ENCODE peak calls at places on chromosomes 4 and X, in four cellular contexts. J is IMR-90, L is gastrocnemius medialis, E is endodermal cell. F is an unnamed sample.

GRCh38 chrX:137051978-137052640 is 18.3 kb upstream of the GPR101 start:
- DNase-seq in J (peak), L (no peak), E (peak), F (peak)

GRCh38 chr4:7777017-7777710 is 162.5 kb downstream of the AFAP1 start:
- DNase-seq in J (no peak), L (no peak), E (no peak), F (no peak)

GRCh38 chrX:15328821-15329220 is 6.5 kb downstream of the PIGA start:
- DNase-seq in J (no peak), L (no peak), E (no peak), F (no peak)

GRCh38 chr4:74504212-74504611 is 59.3 kb downstream of the AREG start:
- DNase-seq in J (peak), L (no peak), E (no peak), F (no peak)

GRCh38 chr4:3660086-3660927 is 105.9 kb upstream of the ADRA2C start:
- DNase-seq in J (peak), L (no peak), E (no peak), F (no peak)

GRCh38 chr4:64432674-64433073 is 23.4 kb upstream of the TECRL start:
- DNase-seq in J (no peak), L (no peak), E (no peak), F (no peak)

GRCh38 chrX:3346436-3347329 is at the start of gene MXRA5:
- DNase-seq in J (peak), L (no peak), E (peak), F (peak)

GRCh38 chrX:15349046-15349445 is 13.7 kb upstream of the PIGA start:
- DNase-seq in J (peak), L (no peak), E (peak), F (no peak)

GRCh38 chr4:167399201-167399600 is 164.9 kb upstream of the SPOCK3 start:
- DNase-seq in J (no peak), L (no peak), E (no peak), F (no peak)

GRCh38 chr4:187666634-187667033 is 328.9 kb upstream of the ZFP42 start:
- DNase-seq in J (peak), L (no peak), E (no peak), F (no peak)

GRCh38 chr4:179625391-179625790 is 2183.2 kb upstream of the AGA start:
- DNase-seq in J (peak), L (no peak), E (no peak), F (no peak)

DNA sequence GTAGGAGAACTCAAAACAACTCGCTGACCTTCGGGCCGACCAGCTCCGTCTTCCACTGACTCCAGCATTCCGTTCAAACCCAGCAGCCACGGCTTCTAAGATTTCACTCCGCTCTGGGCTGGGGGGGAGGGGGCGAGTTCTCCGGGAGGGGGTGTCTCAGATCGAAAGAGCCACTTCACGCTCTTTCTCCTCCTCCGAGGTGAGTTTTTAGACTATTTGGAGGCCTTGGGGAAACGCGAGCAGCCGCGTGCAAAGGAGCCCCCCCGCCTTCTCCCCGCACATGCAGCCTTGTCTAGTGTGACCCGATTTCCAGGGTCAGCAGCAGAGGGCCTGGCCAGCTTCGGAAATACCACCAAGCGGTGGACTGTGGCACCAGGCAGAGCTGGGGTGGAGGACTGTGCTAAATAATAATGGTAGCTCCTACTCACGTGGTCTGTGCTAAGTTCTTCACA is 79.2 kb upstream of the BCOR start:
- DNase-seq in J (no peak), L (no peak), E (peak), F (no peak)
- TF ChIP-seq CTCF in J (no peak), L (no peak), E (peak), F (peak)

DNA sequence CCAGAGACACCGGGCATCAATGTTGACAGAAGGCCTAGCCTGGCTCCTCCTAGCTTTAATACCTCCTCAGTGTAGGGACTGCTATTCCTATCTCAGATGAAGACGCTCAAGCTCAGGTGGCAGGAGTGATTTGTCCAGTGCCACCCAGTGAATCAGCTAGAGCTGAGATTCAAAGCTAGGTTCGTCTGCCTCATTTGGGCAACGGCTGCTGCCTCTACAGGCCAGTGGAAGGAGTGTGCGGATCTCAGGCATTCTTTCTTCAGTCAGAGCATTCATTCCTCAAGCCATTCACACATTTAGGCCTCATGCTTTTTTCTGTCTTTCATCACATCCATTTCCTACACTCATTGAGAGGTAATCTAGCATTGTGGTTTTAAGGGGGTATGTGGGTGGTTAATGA is 7.3 kb downstream of the TSR2 start:
- DNase-seq in J (no peak), L (no peak), E (peak), F (no peak)
- TF ChIP-seq CTCF in J (peak), L (no peak), E (peak), F (peak)

DNA sequence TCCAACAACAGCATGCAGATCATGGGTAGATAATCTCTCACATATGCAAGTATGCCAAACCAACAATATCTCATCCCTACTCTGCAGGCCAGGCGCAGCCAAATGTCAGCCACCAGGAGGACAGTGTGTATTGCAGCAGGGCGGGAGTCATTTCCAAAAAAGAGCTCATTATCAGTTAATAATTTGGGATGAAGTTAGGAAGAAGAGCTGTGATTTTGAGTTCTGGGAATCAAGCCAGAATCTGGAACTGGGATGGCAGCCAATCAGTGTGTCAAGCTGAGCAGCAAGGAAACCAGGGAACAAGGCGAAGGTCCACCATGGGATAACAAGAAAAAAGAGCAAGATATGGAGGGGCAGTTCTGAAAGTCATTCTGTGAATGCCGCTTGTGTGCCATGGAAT is 88.2 kb upstream of the CAMK2D start:
- DNase-seq in J (peak), L (no peak), E (no peak), F (no peak)
- TF ChIP-seq CTCF in J (no peak), L (no peak), E (peak), F (no peak)

DNA sequence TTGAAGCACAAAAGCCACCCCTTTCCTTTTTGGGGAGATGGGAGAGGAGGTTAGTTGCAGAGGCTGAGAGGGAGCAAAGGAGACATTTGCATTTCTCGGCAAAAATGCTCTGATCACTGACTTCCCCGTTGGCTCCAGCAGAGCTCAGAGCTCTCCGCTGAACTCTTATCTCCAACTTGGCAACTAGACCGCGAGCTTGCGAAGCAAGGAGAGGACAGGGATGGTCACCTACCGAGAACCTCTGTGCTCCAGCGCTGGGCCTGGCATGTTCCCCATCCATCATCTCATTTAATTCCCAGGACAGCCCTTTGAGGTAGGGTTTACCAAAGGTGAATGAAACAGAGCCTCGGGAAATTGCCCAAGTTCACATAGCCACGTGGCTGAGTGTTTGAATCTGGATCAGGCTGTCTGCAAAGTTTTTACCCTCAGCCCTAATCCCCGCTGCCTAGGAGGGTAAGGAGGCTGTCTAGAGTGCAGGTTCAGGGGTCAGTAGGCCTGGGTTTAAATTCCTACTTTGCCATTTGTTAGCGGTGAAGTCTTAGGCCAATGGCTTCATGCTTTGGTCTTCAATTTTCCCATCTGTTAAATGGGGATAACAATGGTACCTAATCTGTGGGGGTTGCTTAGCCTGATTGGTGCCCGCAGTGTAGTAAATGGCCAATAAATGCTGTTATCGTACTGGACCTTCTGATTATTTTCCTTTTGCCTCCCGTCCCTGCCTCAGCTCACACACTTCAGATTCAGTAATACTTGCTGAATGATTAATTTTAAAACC is 3.8 kb upstream of the CITED1 start:
- DNase-seq in J (no peak), L (no peak), E (no peak), F (no peak)
- TF ChIP-seq CTCF in J (no peak), L (no peak), E (no peak), F (no peak)

F was measured in type B pancreatic cell.